ENCODE peak calls at places on chromosome 20, in nine cellular contexts. One of them, this sample, is unnamed.

GRCh38 chr20:14865169-14865568 is 527.8 kb upstream of the FLRT3 start:
- DNase-seq in mammary epithelial cell: peak
- DNase-seq in ascending aorta: no peak
- DNase-seq in OCI-LY7: no peak
- DNase-seq in keratinocyte: no peak
- DNase-seq in B cell: no peak
- DNase-seq in neural crest cell: no peak
- DNase-seq in AG10803: no peak
- DNase-seq in nephron progenitor cell: no peak
- DNase-seq in this sample: no peak

GRCh38 chr20:25310268-25310920 is 62.5 kb downstream of the PYGB start:
- DNase-seq in mammary epithelial cell: peak
- DNase-seq in neural crest cell: no peak
- DNase-seq in B cell: no peak
- DNase-seq in ascending aorta: peak
- DNase-seq in keratinocyte: no peak
- DNase-seq in AG10803: peak
- DNase-seq in nephron progenitor cell: no peak
- DNase-seq in OCI-LY7: peak
- DNase-seq in this sample: peak

GRCh38 chr20:48523191-48523757 is 304.5 kb downstream of the PREX1 start:
- DNase-seq in B cell: no peak
- DNase-seq in nephron progenitor cell: peak
- DNase-seq in ascending aorta: no peak
- DNase-seq in OCI-LY7: peak
- DNase-seq in AG10803: peak
- DNase-seq in mammary epithelial cell: peak
- DNase-seq in neural crest cell: peak
- DNase-seq in keratinocyte: no peak
- DNase-seq in this sample: peak

GRCh38 chr20:24494460-24494920 is 25.1 kb downstream of the SYNDIG1 start:
- DNase-seq in OCI-LY7: no peak
- DNase-seq in mammary epithelial cell: no peak
- DNase-seq in neural crest cell: no peak
- DNase-seq in AG10803: no peak
- DNase-seq in keratinocyte: no peak
- DNase-seq in B cell: no peak
- DNase-seq in ascending aorta: no peak
- DNase-seq in nephron progenitor cell: no peak
- DNase-seq in this sample: no peak

GRCh38 chr20:64224344-64225165 is 31.0 kb upstream of the PCMTD2 start:
- DNase-seq in OCI-LY7: no peak
- DNase-seq in neural crest cell: no peak
- DNase-seq in nephron progenitor cell: no peak
- DNase-seq in mammary epithelial cell: peak
- DNase-seq in keratinocyte: no peak
- DNase-seq in B cell: no peak
- DNase-seq in ascending aorta: no peak
- DNase-seq in AG10803: peak
- DNase-seq in this sample: no peak

GRCh38 chr20:4435210-4435609 is 286.5 kb upstream of the PRND start:
- DNase-seq in OCI-LY7: no peak
- DNase-seq in neural crest cell: no peak
- DNase-seq in AG10803: peak
- DNase-seq in B cell: no peak
- DNase-seq in ascending aorta: no peak
- DNase-seq in mammary epithelial cell: no peak
- DNase-seq in nephron progenitor cell: no peak
- DNase-seq in keratinocyte: no peak
- DNase-seq in this sample: no peak

GRCh38 chr20:13034115-13034514 is 25.3 kb downstream of the SPTLC3 start:
- DNase-seq in nephron progenitor cell: no peak
- DNase-seq in OCI-LY7: no peak
- DNase-seq in keratinocyte: no peak
- DNase-seq in neural crest cell: no peak
- DNase-seq in mammary epithelial cell: no peak
- DNase-seq in AG10803: peak
- DNase-seq in B cell: no peak
- DNase-seq in ascending aorta: no peak
- DNase-seq in this sample: no peak

GRCh38 chr20:33816191-33816590 is 5.0 kb downstream of the CHMP4B start:
- DNase-seq in keratinocyte: no peak
- DNase-seq in mammary epithelial cell: no peak
- DNase-seq in B cell: no peak
- DNase-seq in OCI-LY7: no peak
- DNase-seq in ascending aorta: no peak
- DNase-seq in nephron progenitor cell: no peak
- DNase-seq in AG10803: no peak
- DNase-seq in neural crest cell: no peak
- DNase-seq in this sample: no peak

GRCh38 chr20:20465259-20465658 is 97.4 kb downstream of the INSM1 start:
- DNase-seq in OCI-LY7: peak
- DNase-seq in keratinocyte: no peak
- DNase-seq in nephron progenitor cell: no peak
- DNase-seq in B cell: no peak
- DNase-seq in AG10803: no peak
- DNase-seq in mammary epithelial cell: no peak
- DNase-seq in neural crest cell: no peak
- DNase-seq in ascending aorta: no peak
- DNase-seq in this sample: no peak

GRCh38 chr20:54166987-54167662 is 6.7 kb downstream of the CYP24A1 start:
- DNase-seq in B cell: no peak
- DNase-seq in AG10803: no peak
- DNase-seq in ascending aorta: no peak
- DNase-seq in neural crest cell: no peak
- DNase-seq in nephron progenitor cell: no peak
- DNase-seq in mammary epithelial cell: no peak
- DNase-seq in OCI-LY7: no peak
- DNase-seq in keratinocyte: no peak
- DNase-seq in this sample: no peak

GRCh38 chr20:24683676-24684075 is 214.2 kb downstream of the SYNDIG1 start:
- DNase-seq in keratinocyte: no peak
- DNase-seq in neural crest cell: no peak
- DNase-seq in OCI-LY7: no peak
- DNase-seq in AG10803: no peak
- DNase-seq in mammary epithelial cell: no peak
- DNase-seq in ascending aorta: peak
- DNase-seq in nephron progenitor cell: no peak
- DNase-seq in B cell: no peak
- DNase-seq in this sample: no peak

GRCh38 chr20:4597215-4597614 is 124.5 kb upstream of the PRND start:
- DNase-seq in mammary epithelial cell: no peak
- DNase-seq in ascending aorta: no peak
- DNase-seq in keratinocyte: no peak
- DNase-seq in nephron progenitor cell: no peak
- DNase-seq in AG10803: no peak
- DNase-seq in OCI-LY7: no peak
- DNase-seq in neural crest cell: no peak
- DNase-seq in B cell: no peak
- DNase-seq in this sample: no peak

GRCh38 chr20:41654884-41655283 is 36.7 kb upstream of the CHD6 start:
- DNase-seq in nephron progenitor cell: peak
- DNase-seq in neural crest cell: no peak
- DNase-seq in B cell: no peak
- DNase-seq in AG10803: peak
- DNase-seq in keratinocyte: no peak
- DNase-seq in mammary epithelial cell: peak
- DNase-seq in ascending aorta: no peak
- DNase-seq in OCI-LY7: no peak
- DNase-seq in this sample: no peak

GRCh38 chr20:59568509-59569024 is 35.8 kb upstream of the PHACTR3 start:
- DNase-seq in AG10803: no peak
- DNase-seq in ascending aorta: peak
- DNase-seq in neural crest cell: no peak
- DNase-seq in mammary epithelial cell: no peak
- DNase-seq in OCI-LY7: no peak
- DNase-seq in keratinocyte: no peak
- DNase-seq in nephron progenitor cell: no peak
- DNase-seq in B cell: no peak
- DNase-seq in this sample: no peak

GRCh38 chr20:52405417-52405816 is 213.8 kb upstream of the ZFP64 start:
- DNase-seq in ascending aorta: no peak
- DNase-seq in keratinocyte: no peak
- DNase-seq in neural crest cell: no peak
- DNase-seq in mammary epithelial cell: no peak
- DNase-seq in B cell: no peak
- DNase-seq in OCI-LY7: no peak
- DNase-seq in AG10803: peak
- DNase-seq in nephron progenitor cell: no peak
- DNase-seq in this sample: no peak

GRCh38 chr20:39112196-39112743 is 150.1 kb downstream of the DHX35 start:
- DNase-seq in B cell: no peak
- DNase-seq in AG10803: peak
- DNase-seq in neural crest cell: peak
- DNase-seq in nephron progenitor cell: peak
- DNase-seq in OCI-LY7: peak
- DNase-seq in keratinocyte: no peak
- DNase-seq in ascending aorta: no peak
- DNase-seq in mammary epithelial cell: peak
- DNase-seq in this sample: peak

GRCh38 chr20:17786221-17786718 is 86.5 kb downstream of the BANF2 start:
- DNase-seq in neural crest cell: no peak
- DNase-seq in OCI-LY7: no peak
- DNase-seq in mammary epithelial cell: no peak
- DNase-seq in AG10803: peak
- DNase-seq in keratinocyte: no peak
- DNase-seq in nephron progenitor cell: no peak
- DNase-seq in ascending aorta: no peak
- DNase-seq in B cell: no peak
- DNase-seq in this sample: no peak

GRCh38 chr20:25510202-25510601 is 75.1 kb downstream of the NINL start:
- DNase-seq in AG10803: no peak
- DNase-seq in B cell: no peak
- DNase-seq in neural crest cell: no peak
- DNase-seq in OCI-LY7: no peak
- DNase-seq in mammary epithelial cell: no peak
- DNase-seq in keratinocyte: no peak
- DNase-seq in nephron progenitor cell: no peak
- DNase-seq in ascending aorta: no peak
- DNase-seq in this sample: no peak

GRCh38 chr20:62554898-62555641 is 79.3 kb upstream of the GATA5 start:
- DNase-seq in ascending aorta: no peak
- DNase-seq in OCI-LY7: no peak
- DNase-seq in neural crest cell: no peak
- DNase-seq in nephron progenitor cell: no peak
- DNase-seq in AG10803: no peak
- DNase-seq in B cell: no peak
- DNase-seq in mammary epithelial cell: no peak
- DNase-seq in keratinocyte: no peak
- DNase-seq in this sample: no peak

GRCh38 chr20:16352321-16352720 is 220.9 kb downstream of the KIF16B start:
- DNase-seq in AG10803: no peak
- DNase-seq in neural crest cell: no peak
- DNase-seq in OCI-LY7: no peak
- DNase-seq in ascending aorta: no peak
- DNase-seq in nephron progenitor cell: no peak
- DNase-seq in B cell: no peak
- DNase-seq in keratinocyte: no peak
- DNase-seq in mammary epithelial cell: no peak
- DNase-seq in this sample: no peak

GRCh38 chr20:2865630-2866029 is 7.7 kb upstream of the PTPRA start:
- DNase-seq in OCI-LY7: peak
- DNase-seq in AG10803: no peak
- DNase-seq in ascending aorta: no peak
- DNase-seq in mammary epithelial cell: no peak
- DNase-seq in neural crest cell: no peak
- DNase-seq in B cell: no peak
- DNase-seq in keratinocyte: no peak
- DNase-seq in nephron progenitor cell: no peak
- DNase-seq in this sample: no peak
- TF ChIP-seq CTCF in OCI-LY7: peak
- TF ChIP-seq CTCF in AG10803: no peak
- TF ChIP-seq CTCF in ascending aorta: no peak
- TF ChIP-seq CTCF in mammary epithelial cell: no peak
- TF ChIP-seq CTCF in neural crest cell: no peak
- TF ChIP-seq CTCF in B cell: no peak
- TF ChIP-seq CTCF in keratinocyte: no peak
- TF ChIP-seq CTCF in nephron progenitor cell: no peak
- TF ChIP-seq CTCF in this sample: peak

DNA sequence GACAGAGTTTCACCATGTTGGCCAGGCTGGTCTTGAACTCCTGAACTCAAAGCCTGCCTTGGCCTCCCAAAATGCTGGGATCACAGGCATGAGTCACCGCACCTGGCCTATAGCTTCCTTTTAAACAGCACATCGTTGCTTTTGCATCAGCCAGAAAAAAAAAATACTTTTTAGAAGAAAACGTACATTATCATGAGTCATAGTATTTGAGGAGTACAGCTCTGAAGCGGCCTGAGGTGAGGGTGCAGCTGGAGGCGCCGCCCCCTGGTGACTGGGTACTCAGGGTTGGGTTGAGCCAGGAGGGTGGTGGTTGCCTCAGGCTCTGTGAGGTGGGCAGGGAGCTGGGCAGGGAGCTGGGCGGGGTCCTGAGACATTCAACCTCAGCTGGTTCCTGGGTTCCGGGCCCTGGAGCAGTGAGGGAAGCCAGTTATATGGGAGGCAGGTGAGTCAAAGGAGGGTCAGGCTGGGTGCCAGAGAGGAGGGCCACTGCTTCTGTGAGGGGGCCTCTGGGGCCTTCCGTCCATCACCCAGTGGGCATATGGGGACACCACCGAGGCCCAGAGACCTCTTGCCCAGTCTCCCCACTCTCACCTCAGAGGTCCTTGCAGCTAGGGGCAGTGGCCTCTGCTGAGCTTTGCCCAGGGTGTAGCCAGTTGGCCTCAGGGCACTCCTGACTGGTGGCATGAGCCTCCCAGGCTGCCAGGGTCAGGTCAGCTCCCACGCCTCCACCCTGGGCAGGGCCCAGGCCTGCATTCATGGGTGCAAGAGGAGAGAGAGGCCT is 11.7 kb upstream of the ID1 start:
- DNase-seq in ascending aorta: no peak
- DNase-seq in keratinocyte: peak
- DNase-seq in mammary epithelial cell: peak
- DNase-seq in OCI-LY7: no peak
- DNase-seq in AG10803: peak
- DNase-seq in neural crest cell: no peak
- DNase-seq in B cell: no peak
- DNase-seq in nephron progenitor cell: no peak
- DNase-seq in this sample: no peak
- TF ChIP-seq CTCF in ascending aorta: no peak
- TF ChIP-seq CTCF in keratinocyte: no peak
- TF ChIP-seq CTCF in mammary epithelial cell: no peak
- TF ChIP-seq CTCF in OCI-LY7: peak
- TF ChIP-seq CTCF in AG10803: no peak
- TF ChIP-seq CTCF in neural crest cell: no peak
- TF ChIP-seq CTCF in B cell: no peak
- TF ChIP-seq CTCF in nephron progenitor cell: no peak
- TF ChIP-seq CTCF in this sample: no peak

GRCh38 chr20:44734938-44735337 is 10.7 kb upstream of the KCNK15 start:
- DNase-seq in nephron progenitor cell: no peak
- DNase-seq in mammary epithelial cell: peak
- DNase-seq in neural crest cell: no peak
- DNase-seq in B cell: no peak
- DNase-seq in keratinocyte: no peak
- DNase-seq in OCI-LY7: no peak
- DNase-seq in ascending aorta: peak
- DNase-seq in AG10803: peak
- DNase-seq in this sample: no peak
- TF ChIP-seq CTCF in nephron progenitor cell: peak
- TF ChIP-seq CTCF in mammary epithelial cell: no peak
- TF ChIP-seq CTCF in neural crest cell: no peak
- TF ChIP-seq CTCF in B cell: no peak
- TF ChIP-seq CTCF in keratinocyte: peak
- TF ChIP-seq CTCF in OCI-LY7: no peak
- TF ChIP-seq CTCF in ascending aorta: peak
- TF ChIP-seq CTCF in AG10803: peak
- TF ChIP-seq CTCF in this sample: no peak

GRCh38 chr20:346640-347316 is at the start of gene NRSN2:
- DNase-seq in neural crest cell: peak
- DNase-seq in ascending aorta: peak
- DNase-seq in AG10803: peak
- DNase-seq in keratinocyte: no peak
- DNase-seq in mammary epithelial cell: no peak
- DNase-seq in B cell: peak
- DNase-seq in nephron progenitor cell: peak
- DNase-seq in OCI-LY7: no peak
- DNase-seq in this sample: peak
- TF ChIP-seq CTCF in neural crest cell: no peak
- TF ChIP-seq CTCF in ascending aorta: no peak
- TF ChIP-seq CTCF in AG10803: no peak
- TF ChIP-seq CTCF in keratinocyte: no peak
- TF ChIP-seq CTCF in mammary epithelial cell: no peak
- TF ChIP-seq CTCF in B cell: no peak
- TF ChIP-seq CTCF in nephron progenitor cell: no peak
- TF ChIP-seq CTCF in OCI-LY7: no peak
- TF ChIP-seq CTCF in this sample: no peak

This sample was measured in GM13977.